ENCODE peak calls at places on chromosome 2, in seven cellular contexts. One of them, this sample, is unnamed.
A peak's percentile ranks its signal among the peaks of the same experiment; 100 is the strongest.

GRCh38 chr2:6068441-6068935 is 376.3 kb downstream of the SOX11 start:
- DNase-seq in H1: no peak
- DNase-seq in GM12878: no peak
- DNase-seq in SK-N-SH: no peak
- DNase-seq in HCT116: no peak
- DNase-seq in K562: no peak
- DNase-seq in HepG2: no peak
- DNase-seq in this sample: no peak

GRCh38 chr2:74414913-74415761 is 6.3 kb downstream of the C2orf81 start:
- DNase-seq in H1: no peak
- DNase-seq in GM12878: no peak
- DNase-seq in SK-N-SH: peak; percentile 28
- DNase-seq in HCT116: no peak
- DNase-seq in K562: no peak
- DNase-seq in HepG2: no peak
- DNase-seq in this sample: no peak

GRCh38 chr2:173997269-173997668 is 32.1 kb upstream of the SP3 start:
- DNase-seq in H1: no peak
- DNase-seq in GM12878: peak; percentile 63
- DNase-seq in SK-N-SH: no peak
- DNase-seq in HCT116: no peak
- DNase-seq in K562: no peak
- DNase-seq in HepG2: no peak
- DNase-seq in this sample: no peak

GRCh38 chr2:75108937-75109482 is 90.3 kb downstream of the TACR1 start:
- DNase-seq in H1: no peak
- DNase-seq in GM12878: no peak
- DNase-seq in SK-N-SH: no peak
- DNase-seq in HCT116: no peak
- DNase-seq in K562: no peak
- DNase-seq in HepG2: no peak
- DNase-seq in this sample: peak; percentile 15

GRCh38 chr2:134301099-134301970 is 47.5 kb downstream of the MGAT5 start:
- DNase-seq in H1: no peak
- DNase-seq in GM12878: no peak
- DNase-seq in SK-N-SH: no peak
- DNase-seq in HCT116: no peak
- DNase-seq in K562: no peak
- DNase-seq in HepG2: no peak
- DNase-seq in this sample: no peak

GRCh38 chr2:219464286-219465032 is 29.8 kb downstream of the SPEG start:
- DNase-seq in H1: no peak
- DNase-seq in GM12878: no peak
- DNase-seq in SK-N-SH: no peak
- DNase-seq in HCT116: no peak
- DNase-seq in K562: no peak
- DNase-seq in HepG2: no peak
- DNase-seq in this sample: no peak

GRCh38 chr2:288002-288742 is at the start of gene ALKAL2:
- DNase-seq in H1: no peak
- DNase-seq in GM12878: no peak
- DNase-seq in SK-N-SH: peak; percentile 71
- DNase-seq in HCT116: no peak
- DNase-seq in K562: no peak
- DNase-seq in HepG2: no peak
- DNase-seq in this sample: no peak

GRCh38 chr2:39266139-39266805 is 22.5 kb upstream of the CDKL4 start:
- DNase-seq in H1: no peak
- DNase-seq in GM12878: peak; percentile 53
- DNase-seq in SK-N-SH: no peak
- DNase-seq in HCT116: no peak
- DNase-seq in K562: no peak
- DNase-seq in HepG2: no peak
- DNase-seq in this sample: no peak

GRCh38 chr2:239321596-239322413 is 79.0 kb downstream of the HDAC4 start:
- DNase-seq in H1: no peak
- DNase-seq in GM12878: no peak
- DNase-seq in SK-N-SH: peak; percentile 9
- DNase-seq in HCT116: no peak
- DNase-seq in K562: no peak
- DNase-seq in HepG2: no peak
- DNase-seq in this sample: no peak

GRCh38 chr2:28610583-28611201 is 114.8 kb downstream of the PLB1 start:
- DNase-seq in H1: no peak
- DNase-seq in GM12878: no peak
- DNase-seq in SK-N-SH: no peak
- DNase-seq in HCT116: peak; percentile 86
- DNase-seq in K562: peak; percentile 30
- DNase-seq in HepG2: peak; percentile 36
- DNase-seq in this sample: no peak

GRCh38 chr2:173054466-173054865 is 21.2 kb upstream of the MAP3K20 start:
- DNase-seq in H1: no peak
- DNase-seq in GM12878: no peak
- DNase-seq in SK-N-SH: no peak
- DNase-seq in HCT116: no peak
- DNase-seq in K562: no peak
- DNase-seq in HepG2: peak; percentile 48
- DNase-seq in this sample: peak; percentile 39

GRCh38 chr2:241763551-241764271 is 12.9 kb upstream of the GAL3ST2 start:
- DNase-seq in H1: no peak
- DNase-seq in GM12878: no peak
- DNase-seq in SK-N-SH: no peak
- DNase-seq in HCT116: no peak
- DNase-seq in K562: no peak
- DNase-seq in HepG2: no peak
- DNase-seq in this sample: no peak

GRCh38 chr2:19888831-19889230 is 13.0 kb downstream of the TTC32 start:
- DNase-seq in H1: no peak
- DNase-seq in GM12878: no peak
- DNase-seq in SK-N-SH: no peak
- DNase-seq in HCT116: no peak
- DNase-seq in K562: no peak
- DNase-seq in HepG2: no peak
- DNase-seq in this sample: no peak

GRCh38 chr2:65483763-65484162 is 51.4 kb upstream of the SPRED2 start:
- DNase-seq in H1: no peak
- DNase-seq in GM12878: no peak
- DNase-seq in SK-N-SH: no peak
- DNase-seq in HCT116: no peak
- DNase-seq in K562: no peak
- DNase-seq in HepG2: peak; percentile 29
- DNase-seq in this sample: no peak

GRCh38 chr2:144514731-144515424 is 5.0 kb downstream of the ZEB2 start:
- DNase-seq in H1: no peak
- DNase-seq in GM12878: no peak
- DNase-seq in SK-N-SH: no peak
- DNase-seq in HCT116: no peak
- DNase-seq in K562: no peak
- DNase-seq in HepG2: no peak
- DNase-seq in this sample: no peak

GRCh38 chr2:134462791-134463725 is 209.2 kb downstream of the MGAT5 start:
- DNase-seq in H1: no peak
- DNase-seq in GM12878: no peak
- DNase-seq in SK-N-SH: no peak
- DNase-seq in HCT116: no peak
- DNase-seq in K562: no peak
- DNase-seq in HepG2: no peak
- DNase-seq in this sample: no peak

GRCh38 chr2:140504596-140504995 is 1626.2 kb downstream of the LRP1B start:
- DNase-seq in H1: no peak
- DNase-seq in GM12878: no peak
- DNase-seq in SK-N-SH: no peak
- DNase-seq in HCT116: no peak
- DNase-seq in K562: no peak
- DNase-seq in HepG2: no peak
- DNase-seq in this sample: no peak

GRCh38 chr2:28543316-28544068 is 47.6 kb downstream of the PLB1 start:
- DNase-seq in H1: no peak
- DNase-seq in GM12878: no peak
- DNase-seq in SK-N-SH: no peak
- DNase-seq in HCT116: no peak
- DNase-seq in K562: no peak
- DNase-seq in HepG2: no peak
- DNase-seq in this sample: no peak

GRCh38 chr2:41326801-41327200 is 721.0 kb upstream of the PKDCC start:
- DNase-seq in H1: no peak
- DNase-seq in GM12878: no peak
- DNase-seq in SK-N-SH: no peak
- DNase-seq in HCT116: no peak
- DNase-seq in K562: no peak
- DNase-seq in HepG2: no peak
- DNase-seq in this sample: no peak

GRCh38 chr2:203664029-203664755 is 42.2 kb upstream of the CD28 start:
- DNase-seq in H1: no peak
- DNase-seq in GM12878: no peak
- DNase-seq in SK-N-SH: no peak
- DNase-seq in HCT116: no peak
- DNase-seq in K562: no peak
- DNase-seq in HepG2: no peak
- DNase-seq in this sample: no peak

GRCh38 chr2:196244966-196245365 is 73.6 kb upstream of the STK17B start:
- DNase-seq in H1: no peak
- DNase-seq in GM12878: no peak
- DNase-seq in SK-N-SH: no peak
- DNase-seq in HCT116: no peak
- DNase-seq in K562: no peak
- DNase-seq in HepG2: no peak
- DNase-seq in this sample: no peak

GRCh38 chr2:71683070-71683469 is 229.7 kb downstream of the DYSF start:
- DNase-seq in H1: no peak
- DNase-seq in GM12878: no peak
- DNase-seq in SK-N-SH: no peak
- DNase-seq in HCT116: no peak
- DNase-seq in K562: no peak
- DNase-seq in HepG2: no peak
- DNase-seq in this sample: no peak

GRCh38 chr2:127410871-127411396 is 7.3 kb upstream of the PROC start:
- DNase-seq in H1: no peak
- DNase-seq in GM12878: no peak
- DNase-seq in SK-N-SH: no peak
- DNase-seq in HCT116: no peak
- DNase-seq in K562: no peak
- DNase-seq in HepG2: peak; percentile 92
- DNase-seq in this sample: no peak

GRCh38 chr2:201680743-201681142 is 17.7 kb downstream of the MPP4 start:
- DNase-seq in H1: peak; percentile 25
- DNase-seq in GM12878: no peak
- DNase-seq in SK-N-SH: peak; percentile 33
- DNase-seq in HCT116: peak; percentile 60
- DNase-seq in K562: peak; percentile 62
- DNase-seq in HepG2: peak; percentile 49
- DNase-seq in this sample: no peak

GRCh38 chr2:101782427-101782792 is 84.9 kb downstream of the MAP4K4 start:
- DNase-seq in H1: no peak
- DNase-seq in GM12878: no peak
- DNase-seq in SK-N-SH: no peak
- DNase-seq in HCT116: no peak
- DNase-seq in K562: peak; percentile 23
- DNase-seq in HepG2: no peak
- DNase-seq in this sample: no peak

GRCh38 chr2:56102866-56103265 is 80.9 kb upstream of the CCDC85A start:
- DNase-seq in H1: no peak
- DNase-seq in GM12878: no peak
- DNase-seq in SK-N-SH: no peak
- DNase-seq in HCT116: no peak
- DNase-seq in K562: no peak
- DNase-seq in HepG2: no peak
- DNase-seq in this sample: no peak

GRCh38 chr2:226660524-226660923 is 139.1 kb downstream of the IRS1 start:
- DNase-seq in H1: no peak
- DNase-seq in GM12878: no peak
- DNase-seq in SK-N-SH: no peak
- DNase-seq in HCT116: no peak
- DNase-seq in K562: no peak
- DNase-seq in HepG2: no peak
- DNase-seq in this sample: no peak

GRCh38 chr2:236561874-236562273 is 7.8 kb upstream of the ACKR3 start:
- DNase-seq in H1: no peak
- DNase-seq in GM12878: no peak
- DNase-seq in SK-N-SH: no peak
- DNase-seq in HCT116: no peak
- DNase-seq in K562: no peak
- DNase-seq in HepG2: no peak
- DNase-seq in this sample: no peak
- TF ChIP-seq JUND in H1: no peak
- TF ChIP-seq JUND in GM12878: no peak
- TF ChIP-seq JUND in SK-N-SH: no peak
- TF ChIP-seq JUND in HCT116: no peak
- TF ChIP-seq JUND in K562: no peak
- TF ChIP-seq JUND in HepG2: no peak
- TF ChIP-seq JUND in this sample: no peak

DNA sequence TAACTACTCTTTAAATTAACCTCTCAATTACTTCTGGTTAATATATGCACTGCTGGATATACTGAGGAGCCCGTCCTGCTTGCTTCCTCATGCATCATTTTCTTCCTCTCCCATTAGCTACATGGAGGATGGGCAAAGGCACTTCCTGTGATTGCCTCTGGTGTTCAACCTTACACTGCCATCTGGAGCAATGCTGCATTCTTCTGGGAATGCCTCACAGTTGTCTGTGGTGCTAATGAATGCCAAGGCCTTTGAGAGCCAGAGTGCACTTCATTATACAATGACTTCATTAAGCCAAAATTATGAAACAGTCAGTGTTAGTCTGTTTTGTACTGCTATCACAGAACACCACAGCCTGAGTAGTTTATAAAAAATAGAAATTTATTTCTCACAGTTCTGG is 134.8 kb upstream of the DOCK10 start:
- DNase-seq in H1: no peak
- DNase-seq in GM12878: no peak
- DNase-seq in SK-N-SH: no peak
- DNase-seq in HCT116: no peak
- DNase-seq in K562: no peak
- DNase-seq in HepG2: no peak
- DNase-seq in this sample: no peak
- TF ChIP-seq JUND in H1: no peak
- TF ChIP-seq JUND in GM12878: no peak
- TF ChIP-seq JUND in SK-N-SH: no peak
- TF ChIP-seq JUND in HCT116: no peak
- TF ChIP-seq JUND in K562: no peak
- TF ChIP-seq JUND in HepG2: no peak
- TF ChIP-seq JUND in this sample: no peak

GRCh38 chr2:54724560-54725342 is 1.3 kb downstream of the EML6 start:
- DNase-seq in H1: no peak
- DNase-seq in GM12878: no peak
- DNase-seq in SK-N-SH: peak; percentile 81
- DNase-seq in HCT116: no peak
- DNase-seq in K562: peak; percentile 21
- DNase-seq in HepG2: no peak
- DNase-seq in this sample: no peak
- TF ChIP-seq JUND in H1: no peak
- TF ChIP-seq JUND in GM12878: no peak
- TF ChIP-seq JUND in SK-N-SH: no peak
- TF ChIP-seq JUND in HCT116: no peak
- TF ChIP-seq JUND in K562: no peak
- TF ChIP-seq JUND in HepG2: no peak
- TF ChIP-seq JUND in this sample: no peak

DNA sequence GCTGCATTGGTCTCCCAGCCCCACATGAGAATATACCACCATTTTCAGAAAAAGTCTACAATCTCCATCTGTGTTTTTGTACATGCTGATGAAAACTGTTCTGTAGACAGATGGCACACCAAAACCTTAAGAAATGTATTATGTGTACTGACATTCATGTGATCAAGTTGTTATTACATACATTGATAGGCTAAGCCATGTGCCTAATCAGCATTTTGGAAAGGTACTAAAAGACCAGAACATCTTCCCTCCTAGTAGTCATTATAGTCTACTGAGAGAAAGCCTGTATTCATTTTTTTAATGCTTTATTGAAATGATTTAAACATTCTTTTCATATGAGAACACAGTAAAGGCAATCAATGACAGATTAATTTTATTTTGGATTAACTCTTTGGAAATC is 1.7 kb upstream of the CRYGA start:
- DNase-seq in H1: no peak
- DNase-seq in GM12878: no peak
- DNase-seq in SK-N-SH: no peak
- DNase-seq in HCT116: no peak
- DNase-seq in K562: no peak
- DNase-seq in HepG2: no peak
- DNase-seq in this sample: no peak
- TF ChIP-seq JUND in H1: no peak
- TF ChIP-seq JUND in GM12878: no peak
- TF ChIP-seq JUND in SK-N-SH: no peak
- TF ChIP-seq JUND in HCT116: no peak
- TF ChIP-seq JUND in K562: no peak
- TF ChIP-seq JUND in HepG2: no peak
- TF ChIP-seq JUND in this sample: no peak

This sample was measured in T47D.